ENCODE peak calls at places on chromosomes 16 and 17, in six cellular contexts. B is fibroblast of pulmonary artery, J is choroid plexus epithelial cell, Q is astrocyte of the spinal cord, O is dorsolateral prefrontal cortex, D is fibroblast of lung. E is an unnamed sample.

GRCh38 chr17:14305785-14306496 is 5.1 kb downstream of the HS3ST3B1 start:
- DNase-seq in O (no peak), B (no peak), Q (peak; percentile 26), J (peak; percentile 26), D (no peak), E (peak; percentile 25)

GRCh38 chr16:29850998-29851397 is 12.0 kb downstream of the CDIPT start:
- DNase-seq in Q (no peak), O (no peak), J (no peak), D (no peak), B (no peak), E (no peak)

GRCh38 chr17:28982191-28982793 is 23.5 kb downstream of the SEZ6 start:
- DNase-seq in J (peak; percentile 79), B (peak; percentile 88), D (no peak), Q (peak; percentile 63), O (no peak), E (no peak)

GRCh38 chr17:57035971-57036481 is 49.0 kb upstream of the AKAP1 start:
- DNase-seq in O (no peak), Q (no peak), B (no peak), D (no peak), J (no peak), E (no peak)

GRCh38 chr17:73316919-73317505 is 5.2 kb upstream of the CDC42EP4 start:
- DNase-seq in B (peak; percentile 46), J (peak; percentile 22), Q (no peak), D (peak; percentile 47), O (no peak), E (peak; percentile 71)

GRCh38 chr17:50028207-50029120 is 27.4 kb upstream of the ITGA3 start:
- DNase-seq in O (no peak), Q (peak; percentile 61), B (peak; percentile 62), D (peak; percentile 63), J (peak; percentile 46), E (peak; percentile 26)

GRCh38 chr17:63838586-63839184 is 3.8 kb downstream of the SMARCD2 start:
- DNase-seq in O (peak; percentile 95), J (peak; percentile 77), D (peak; percentile 96), B (peak; percentile 89), Q (peak; percentile 55), E (peak; percentile 91)

GRCh38 chr17:49439673-49440571 is 25.2 kb upstream of the PHB1 start:
- DNase-seq in J (peak; percentile 13), Q (peak; percentile 28), B (no peak), O (no peak), D (no peak), E (no peak)

GRCh38 chr16:1752853-1753252 is 18.5 kb downstream of the NME3 start:
- DNase-seq in J (no peak), D (no peak), Q (no peak), O (no peak), B (no peak), E (no peak)

GRCh38 chr17:76645481-76645880 is 1.9 kb upstream of the ST6GALNAC1 start:
- DNase-seq in O (no peak), J (no peak), B (no peak), D (no peak), Q (no peak), E (no peak)

GRCh38 chr16:75996491-75996890 is 270.2 kb upstream of the CPHXL start:
- DNase-seq in D (no peak), Q (no peak), B (no peak), J (no peak), O (no peak), E (no peak)

GRCh38 chr16:900211-900610 is 70.6 kb downstream of the LMF1 start:
- DNase-seq in D (no peak), B (no peak), J (no peak), Q (no peak), O (no peak), E (no peak)

GRCh38 chr16:82063456-82064082 is 28.5 kb downstream of the HSD17B2 start:
- DNase-seq in J (no peak), B (no peak), Q (no peak), D (no peak), O (no peak), E (no peak)

GRCh38 chr17:62343764-62344163 is 36.6 kb upstream of the EFCAB3 start:
- DNase-seq in D (no peak), Q (no peak), O (no peak), J (no peak), B (no peak), E (no peak)

GRCh38 chr17:51860934-51861561 is 297.5 kb downstream of the CA10 start:
- DNase-seq in D (no peak), O (peak; percentile 43), B (peak; percentile 16), Q (no peak), J (peak; percentile 2), E (no peak)

GRCh38 chr17:17349724-17350106 is 46.5 kb downstream of the NT5M start:
- DNase-seq in O (no peak), Q (no peak), D (no peak), J (no peak), B (no peak), E (no peak)

GRCh38 chr16:2968368-2968737 is 795 bp upstream of the PAQR4 start:
- DNase-seq in J (no peak), Q (no peak), O (no peak), B (no peak), D (no peak), E (no peak)

GRCh38 chr17:21368545-21369246 is 7.5 kb upstream of the KCNJ12 start:
- DNase-seq in Q (no peak), B (no peak), D (no peak), O (no peak), J (no peak), E (no peak)

GRCh38 chr17:77145635-77146632 is 5.2 kb downstream of the SEC14L1 start:
- DNase-seq in O (peak; percentile 57), B (peak; percentile 82), Q (peak; percentile 80), D (peak; percentile 79), J (peak; percentile 88), E (peak; percentile 75)

GRCh38 chr17:76077582-76078110 is 1.3 kb upstream of the ZACN start:
- DNase-seq in B (no peak), J (no peak), Q (no peak), O (no peak), D (no peak), E (no peak)

GRCh38 chr16:10982430-10983174 is 38.2 kb downstream of the CLEC16A start:
- DNase-seq in J (no peak), Q (no peak), D (no peak), O (no peak), B (no peak), E (no peak)

GRCh38 chr16:10983175-10983558 is 38.8 kb downstream of the CLEC16A start:
- DNase-seq in D (no peak), O (no peak), J (no peak), B (no peak), Q (no peak), E (no peak)

GRCh38 chr16:10979717-10980601 is 35.6 kb downstream of the CLEC16A start:
- DNase-seq in J (no peak), O (peak; percentile 40), Q (peak; percentile 33), D (no peak), B (peak; percentile 83), E (peak; percentile 67)

GRCh38 chr16:10980811-10981210 is 36.4 kb downstream of the CLEC16A start:
- DNase-seq in D (no peak), B (no peak), O (no peak), J (no peak), Q (no peak), E (no peak)

DNA sequence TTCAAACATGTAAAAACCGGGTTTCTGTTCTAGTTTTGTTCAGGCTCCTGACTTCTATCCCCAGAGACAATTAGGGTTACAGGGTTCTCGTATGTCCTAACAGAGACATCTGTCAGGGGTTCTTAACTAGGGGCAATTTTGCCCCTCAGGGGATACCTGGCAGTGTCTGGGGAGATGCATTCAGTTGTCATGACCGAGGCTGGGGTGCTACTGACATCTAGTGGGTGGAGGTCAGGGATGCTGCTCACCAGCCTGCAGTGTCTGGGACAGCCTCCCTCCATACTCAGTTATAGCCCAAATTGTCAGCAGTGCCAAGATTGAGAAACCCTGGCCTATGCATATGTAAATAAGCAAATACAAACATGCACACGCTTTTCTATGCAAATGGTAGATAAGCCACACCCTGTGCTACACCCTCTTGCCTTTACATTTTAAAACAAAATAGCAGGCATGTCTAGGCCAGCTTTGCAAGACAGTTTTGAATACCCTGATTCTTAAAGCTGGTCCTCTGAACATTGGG is 37.4 kb downstream of the CLEC16A start:
- DNase-seq in B (no peak), O (no peak), D (peak; percentile 42), J (no peak), Q (no peak), E (no peak)
- TF ChIP-seq CTCF in B (peak; percentile 34), O (no peak), D (no peak), J (peak; percentile 50), Q (peak; percentile 41), E (peak; percentile 22)

GRCh38 chr16:89079434-89079833 is 14.2 kb upstream of the ACSF3 start:
- DNase-seq in O (no peak), Q (no peak), D (no peak), J (no peak), B (no peak), E (no peak)
- H3K4me3 ChIP-seq in O (no peak overlapping the region), Q (no peak overlapping the region), D (no peak overlapping the region), J (no peak overlapping the region), B (no peak overlapping the region), E (no peak overlapping the region)

GRCh38 chr17:31216053-31216751 is 80.8 kb downstream of the OMG start:
- DNase-seq in Q (peak; percentile 82), B (peak; percentile 85), D (peak; percentile 89), O (no peak), J (peak; percentile 89), E (peak; percentile 92)
- TF ChIP-seq CTCF in Q (no peak), B (peak; percentile 38), D (no peak), O (peak; percentile 85), J (peak; percentile 45), E (peak; percentile 37)

GRCh38 chr16:87308826-87309225 is 8.4 kb downstream of the C16orf95 start:
- DNase-seq in B (no peak), Q (no peak), O (no peak), D (no peak), J (no peak), E (no peak)

GRCh38 chr16:87303962-87304521 is 13.2 kb downstream of the C16orf95 start:
- DNase-seq in B (no peak), D (no peak), J (no peak), Q (no peak), O (no peak), E (no peak)

GRCh38 chr16:87303431-87303930 is 13.7 kb downstream of the C16orf95 start:
- DNase-seq in O (no peak), J (peak; percentile 12), B (peak; percentile 18), Q (no peak), D (no peak), E (no peak)

GRCh38 chr16:87304951-87305350 is 12.2 kb downstream of the C16orf95 start:
- DNase-seq in D (no peak), Q (no peak), B (no peak), J (no peak), O (no peak), E (no peak)

DNA sequence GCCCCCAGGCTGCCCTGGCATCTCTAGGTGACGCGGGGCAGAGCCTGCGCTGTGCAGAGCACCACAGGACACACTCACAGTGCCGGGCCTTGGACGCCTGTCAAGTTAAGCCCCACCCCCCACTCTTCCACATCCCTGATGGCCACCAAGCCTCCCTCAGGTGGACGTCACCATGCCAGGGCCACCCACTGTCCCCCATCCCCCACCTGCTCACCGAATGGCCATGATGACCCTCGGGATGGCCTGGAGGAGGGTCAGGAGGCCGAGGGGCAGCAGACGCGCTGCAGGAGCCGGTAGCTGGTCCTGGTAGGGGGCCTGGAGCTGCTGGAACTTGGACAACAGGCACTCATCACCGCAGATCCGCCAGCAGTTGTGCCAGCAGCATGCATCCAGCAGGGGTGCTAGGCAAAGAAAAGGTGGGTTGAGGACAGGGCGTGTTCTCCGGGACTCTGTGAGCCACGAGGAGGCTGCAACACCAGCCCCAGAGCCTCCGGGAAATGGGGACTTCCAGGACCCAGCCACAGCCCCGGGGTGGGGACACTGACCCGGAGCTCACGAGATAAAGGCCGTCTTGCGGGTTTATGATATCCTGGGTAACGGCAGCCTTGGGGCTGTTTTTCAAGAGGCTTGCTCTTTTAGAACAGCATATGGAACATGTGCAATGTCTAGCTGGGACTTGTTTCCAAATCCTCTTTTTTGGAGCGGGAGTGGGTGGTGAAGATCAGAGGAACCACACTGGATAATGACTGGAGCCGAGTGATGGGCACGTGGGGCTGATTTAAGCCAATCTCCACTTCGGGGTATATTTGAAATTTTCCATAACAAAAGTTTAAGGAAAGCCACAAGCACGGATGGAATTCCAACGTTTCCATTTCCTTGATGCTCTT is 11.4 kb downstream of the C16orf95 start:
- DNase-seq in B (peak; percentile 27), O (no peak), J (peak; percentile 16), D (peak; percentile 30), Q (no peak), E (no peak)
- H3K4me3 ChIP-seq in B (no peak overlapping the region), O (no peak overlapping the region), J (no peak overlapping the region), D (no peak overlapping the region), Q (no peak overlapping the region), E (no peak overlapping the region)

E was measured in fibroblast of the aortic adventitia.